ENCODE peak calls at places on chromosome 15, in seven cellular contexts. X is SK-N-SH, F is GM12892, K is K562, Y is H1, V is GM12878, J is HepG2. D is an unnamed sample.

GRCh38 chr15:75943713-75944215 is 40.1 kb downstream of the FBXO22 start:
- DNase-seq in X (no peak), F (no peak), K (no peak), Y (no peak), V (no peak), J (no peak), D (no peak)

GRCh38 chr15:48541659-48542334 is 103.7 kb downstream of the FBN1 start:
- DNase-seq in X (peak; percentile 32), F (peak; percentile 10), K (no peak), Y (no peak), V (peak; percentile 34), J (no peak), D (peak; percentile 27)

GRCh38 chr15:92079047-92079446 is 225.5 kb downstream of the SLCO3A1 start:
- DNase-seq in X (peak; percentile 37), F (no peak), K (peak; percentile 31), Y (peak; percentile 62), V (no peak), J (peak; percentile 15), D (no peak)

GRCh38 chr15:25684521-25685215 is 178.5 kb downstream of the ATP10A start:
- DNase-seq in X (no peak), F (no peak), K (no peak), Y (no peak), V (no peak), J (no peak), D (no peak)

GRCh38 chr15:25798207-25798931 is 64.8 kb downstream of the ATP10A start:
- DNase-seq in X (peak; percentile 88), F (no peak), K (no peak), Y (no peak), V (no peak), J (no peak), D (no peak)

GRCh38 chr15:70084461-70084860 is 13.3 kb downstream of the TLE3 start:
- DNase-seq in X (no peak), F (no peak), K (no peak), Y (no peak), V (no peak), J (no peak), D (no peak)

GRCh38 chr15:66565731-66566130 is at the start of gene LCTL:
- DNase-seq in X (no peak), F (no peak), K (peak; percentile 60), Y (peak; percentile 73), V (no peak), J (peak; percentile 58), D (no peak)

GRCh38 chr15:66924889-66925288 is 140.5 kb upstream of the SMAD3 start:
- DNase-seq in X (no peak), F (no peak), K (no peak), Y (no peak), V (no peak), J (no peak), D (no peak)

GRCh38 chr15:89128320-89129122 is 40.3 kb downstream of the ABHD2 start:
- DNase-seq in X (no peak), F (no peak), K (no peak), Y (no peak), V (no peak), J (peak; percentile 33), D (no peak)

GRCh38 chr15:23436421-23436820 is 10.6 kb downstream of the GOLGA6L2 start:
- DNase-seq in X (no peak), F (no peak), K (no peak), Y (no peak), V (no peak), J (no peak), D (no peak)

GRCh38 chr15:67184208-67184925 is 70.1 kb downstream of the AAGAB start:
- DNase-seq in X (no peak), F (no peak), K (no peak), Y (no peak), V (no peak), J (no peak), D (no peak)

GRCh38 chr15:79919090-79919748 is 22.4 kb upstream of the MTHFS start:
- DNase-seq in X (no peak), F (no peak), K (no peak), Y (peak; percentile 66), V (no peak), J (no peak), D (no peak)

GRCh38 chr15:99475754-99476412 is 89.9 kb upstream of the MEF2A start:
- DNase-seq in X (no peak), F (no peak), K (no peak), Y (no peak), V (no peak), J (no peak), D (no peak)

GRCh38 chr15:99474981-99475753 is 90.6 kb upstream of the MEF2A start:
- DNase-seq in X (no peak), F (no peak), K (no peak), Y (no peak), V (no peak), J (no peak), D (no peak)

GRCh38 chr15:99474041-99474906 is 91.5 kb upstream of the MEF2A start:
- DNase-seq in X (no peak), F (no peak), K (no peak), Y (no peak), V (no peak), J (no peak), D (no peak)

GRCh38 chr15:99477745-99478525 is 87.8 kb upstream of the MEF2A start:
- DNase-seq in X (no peak), F (no peak), K (no peak), Y (no peak), V (no peak), J (no peak), D (no peak)

DNA sequence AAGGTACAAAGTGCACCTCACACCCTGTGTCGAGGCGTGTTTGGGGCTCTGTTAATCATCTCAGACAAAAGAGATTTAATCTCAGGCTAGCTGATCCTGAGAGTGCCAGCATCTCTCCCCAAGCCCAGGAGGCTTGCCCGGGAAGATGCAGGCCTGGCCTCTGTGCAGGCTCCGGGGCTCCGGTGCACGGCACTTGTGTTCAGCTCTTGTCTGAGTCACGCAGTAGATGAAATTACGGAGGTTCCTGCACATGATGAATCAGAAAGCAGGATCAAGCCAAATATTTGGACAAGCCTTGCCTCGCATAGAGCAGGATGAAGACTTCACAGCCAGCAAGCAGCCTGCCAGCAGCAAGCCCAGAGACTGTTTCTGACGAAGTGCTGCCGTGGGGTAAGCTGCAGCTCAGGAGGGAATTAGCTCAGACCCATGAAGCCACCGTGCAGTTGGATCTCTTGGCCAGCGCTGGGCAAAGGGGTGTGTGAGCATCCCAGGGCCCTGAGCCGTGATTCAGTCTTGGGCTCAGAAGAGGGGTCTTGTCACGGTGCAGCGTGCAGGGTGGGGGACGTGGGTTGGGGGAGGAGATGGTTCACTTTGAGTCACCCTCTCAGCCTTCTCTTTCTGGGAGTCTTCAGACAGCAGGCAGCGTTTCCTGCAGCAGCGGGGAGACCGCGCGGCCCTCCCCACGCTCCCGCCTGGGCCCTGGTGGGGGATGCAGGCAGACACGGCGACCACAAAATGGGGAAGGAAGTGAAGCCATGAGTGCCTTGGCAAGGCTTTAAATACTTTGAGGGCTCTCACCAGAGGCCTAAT is 89.2 kb upstream of the MEF2A start:
- DNase-seq in X (peak; percentile 78), F (no peak), K (no peak), Y (no peak), V (no peak), J (peak; percentile 73), D (peak; percentile 45)
- TF ChIP-seq TAF1 in X (peak; percentile 37), F (no peak), K (no peak), Y (no peak), V (no peak), J (no peak), D (no peak)

DNA sequence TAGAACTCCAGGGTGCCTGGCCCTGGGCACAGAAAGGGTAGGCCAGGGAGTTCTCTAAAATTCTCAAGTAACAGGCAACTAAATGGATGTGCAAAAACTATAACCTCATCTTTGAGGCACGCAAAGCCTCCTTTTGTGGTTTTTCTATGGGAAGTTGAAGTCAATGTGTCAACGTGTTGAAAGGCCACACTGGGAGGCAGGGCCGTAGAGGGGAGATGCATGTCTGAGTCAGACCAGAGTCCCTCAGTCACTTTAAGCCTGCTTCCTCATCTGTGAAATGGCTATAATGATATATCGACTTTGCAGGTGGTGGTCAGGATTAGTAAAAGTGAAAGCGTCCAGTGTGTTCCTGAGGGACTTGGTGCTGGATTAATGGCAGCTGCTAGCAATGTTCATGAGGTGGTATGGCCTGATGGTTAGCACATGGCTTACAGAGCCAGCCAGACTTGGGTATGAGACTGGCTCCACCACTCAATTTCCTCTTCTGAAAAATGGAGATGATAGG is 17.0 kb downstream of the TGM5 start:
- DNase-seq in X (no peak), F (peak; percentile 42), K (peak; percentile 35), Y (no peak), V (peak; percentile 94), J (no peak), D (peak; percentile 48)
- TF ChIP-seq TAF1 in X (no peak), F (no peak), K (no peak), Y (no peak), V (no peak), J (no peak), D (no peak)

GRCh38 chr15:39075311-39075710 is 505.6 kb upstream of the THBS1 start:
- DNase-seq in X (no peak), F (no peak), K (no peak), Y (no peak), V (no peak), J (no peak), D (no peak)
- TF ChIP-seq TAF1 in X (no peak), F (no peak), K (no peak), Y (no peak), V (no peak), J (no peak), D (no peak)

GRCh38 chr15:82045179-82045891 is 483 bp downstream of the MEX3B start:
- DNase-seq in X (peak; percentile 45), F (no peak), K (no peak), Y (peak; percentile 68), V (no peak), J (no peak), D (peak; percentile 34)

GRCh38 chr15:82043726-82044372 is 2.0 kb downstream of the MEX3B start:
- DNase-seq in X (peak; percentile 56), F (no peak), K (no peak), Y (peak; percentile 65), V (no peak), J (no peak), D (no peak)

GRCh38 chr15:82045892-82046667 is at the start of gene MEX3B:
- DNase-seq in X (peak; percentile 92), F (peak; percentile 82), K (peak; percentile 94), Y (peak; percentile 84), V (peak; percentile 66), J (peak; percentile 83), D (peak; percentile 82)

GRCh38 chr15:82043130-82043673 is 2.6 kb downstream of the MEX3B start:
- DNase-seq in X (peak; percentile 69), F (no peak), K (no peak), Y (peak; percentile 72), V (no peak), J (no peak), D (no peak)

DNA sequence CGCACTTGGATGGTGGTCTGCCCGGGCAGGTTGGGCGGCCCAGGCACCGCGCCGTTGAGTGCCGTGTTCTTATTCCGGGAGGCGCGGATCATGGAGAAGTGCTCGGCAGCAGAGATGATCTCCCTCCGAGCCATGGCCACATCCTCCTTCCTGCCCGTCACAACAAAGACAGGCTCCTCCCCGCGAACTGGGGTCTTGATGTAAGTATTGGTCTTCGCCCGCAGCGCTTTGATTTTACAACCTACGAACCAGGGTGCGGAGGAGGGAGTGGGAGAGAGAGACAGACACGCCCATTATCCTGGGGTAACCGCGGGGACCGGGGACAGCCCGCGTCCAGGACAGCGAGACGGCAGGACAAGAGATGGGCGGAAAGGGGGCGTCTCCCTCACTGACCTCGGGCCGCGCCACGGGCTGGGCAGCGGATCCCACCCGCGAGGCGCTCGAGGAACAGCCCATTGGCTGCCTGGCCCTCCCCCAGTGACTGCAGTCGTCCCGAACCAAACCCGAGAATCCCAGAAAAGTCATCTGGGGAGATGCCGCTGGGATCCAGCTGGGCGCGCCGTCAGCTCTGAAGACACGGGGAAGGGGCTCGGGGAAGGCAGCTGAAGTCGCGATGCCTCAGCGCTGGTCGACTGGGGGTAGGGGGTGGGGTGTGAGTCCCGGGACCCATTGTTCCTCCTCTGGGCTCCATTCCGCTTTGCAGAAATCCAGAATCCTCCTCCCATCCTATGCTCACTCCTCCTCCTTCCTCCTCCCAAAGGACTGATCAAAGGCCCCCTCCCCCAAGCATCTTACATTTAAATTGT is 1.2 kb downstream of the MEX3B start:
- DNase-seq in X (peak; percentile 82), F (no peak), K (no peak), Y (peak; percentile 79), V (no peak), J (no peak), D (peak; percentile 13)
- TF ChIP-seq TAF1 in X (peak; percentile 20), F (no peak), K (no peak), Y (no peak), V (no peak), J (no peak), D (no peak)